ENCODE peak calls at places on chromosomes 2 and 18, in four cellular contexts. P is GM12892, N is sigmoid colon, Y is esophagus squamous epithelium. H is an unnamed sample.

GRCh38 chr2:10544252-10544651 is 96.1 kb upstream of the ODC1 start:
- DNase-seq in P (no peak), N (no peak), Y (no peak), H (no peak)

GRCh38 chr2:200258881-200259576 is 47.5 kb upstream of the SPATS2L start:
- DNase-seq in P (no peak), N (no peak), Y (no peak), H (no peak)

GRCh38 chr2:235668782-235669181 is 174.9 kb downstream of the AGAP1 start:
- DNase-seq in P (no peak), N (no peak), Y (no peak), H (no peak)

GRCh38 chr2:215401896-215402379 is 33.9 kb downstream of the FN1 start:
- DNase-seq in P (no peak), N (no peak), Y (no peak), H (no peak)

GRCh38 chr2:149225446-149225845 is 104.9 kb upstream of the LYPD6 start:
- DNase-seq in P (no peak), N (no peak), Y (no peak), H (no peak)

GRCh38 chr2:108169982-108170625 is 69.7 kb upstream of the SULT1C3 start:
- DNase-seq in P (no peak), N (no peak), Y (no peak), H (no peak)

GRCh38 chr2:173550143-173550542 is 195.5 kb downstream of the CDCA7 start:
- DNase-seq in P (no peak), N (no peak), Y (no peak), H (no peak)

GRCh38 chr2:223732346-223732745 is 105.0 kb downstream of the AP1S3 start:
- DNase-seq in P (no peak), N (no peak), Y (no peak), H (no peak)

GRCh38 chr2:175605599-175605988 is 396.5 kb downstream of the LNPK start:
- DNase-seq in P (no peak), N (no peak), Y (no peak), H (no peak)

GRCh38 chr2:30823452-30823851 is 16.2 kb upstream of the CAPN13 start:
- DNase-seq in P (no peak), N (no peak), Y (no peak), H (no peak)

GRCh38 chr2:201258666-201258999 is 1.7 kb upstream of the CASP8 start:
- DNase-seq in P (no peak), N (no peak), Y (peak), H (no peak)

GRCh38 chr2:151780938-151781337 is 46.7 kb upstream of the NEB start:
- DNase-seq in P (no peak), N (no peak), Y (no peak), H (no peak)

GRCh38 chr2:16661536-16661935 is 4.1 kb downstream of the CYRIA start:
- DNase-seq in P (no peak), N (no peak), Y (no peak), H (no peak)

GRCh38 chr2:233905945-233906344 is 11.2 kb upstream of the TRPM8 start:
- DNase-seq in P (no peak), N (no peak), Y (no peak), H (no peak)

GRCh38 chr2:63432373-63432772 is 155.9 kb downstream of the WDPCP start:
- DNase-seq in P (no peak), N (no peak), Y (no peak), H (no peak)

GRCh38 chr18:63195410-63196159 is 124.0 kb downstream of the BCL2 start:
- DNase-seq in P (no peak), N (no peak), Y (no peak), H (no peak)

GRCh38 chr2:152924722-152925121 is 206.3 kb downstream of the ARL6IP6 start:
- DNase-seq in P (no peak), N (peak), Y (no peak), H (no peak)

GRCh38 chr2:64018715-64019082 is 529 bp downstream of the VPS54 start:
- DNase-seq in P (no peak), N (peak), Y (no peak), H (peak)

GRCh38 chr2:118417417-118418125 is 329.3 kb downstream of the INSIG2 start:
- DNase-seq in P (no peak), N (no peak), Y (no peak), H (no peak)

GRCh38 chr2:85529809-85530208 is 9.2 kb upstream of the MAT2A start:
- DNase-seq in P (no peak), N (no peak), Y (no peak), H (no peak)

GRCh38 chr2:174777334-174777733 is 13.1 kb upstream of the CHRNA1 start:
- DNase-seq in P (no peak), N (no peak), Y (no peak), H (no peak)

GRCh38 chr2:95761556-95761955 is 169.8 kb downstream of the TRIM43 start:
- DNase-seq in P (no peak), N (no peak), Y (no peak), H (no peak)

GRCh38 chr18:32138332-32138731 is 46.7 kb downstream of the RNF138 start:
- DNase-seq in P (no peak), N (no peak), Y (no peak), H (no peak)

GRCh38 chr2:54629914-54630609 is 93.4 kb upstream of the EML6 start:
- DNase-seq in P (no peak), N (no peak), Y (no peak), H (no peak)

GRCh38 chr2:240105982-240106381 is 30.1 kb downstream of the COPS9 start:
- DNase-seq in P (no peak), N (no peak), Y (no peak), H (no peak)

DNA sequence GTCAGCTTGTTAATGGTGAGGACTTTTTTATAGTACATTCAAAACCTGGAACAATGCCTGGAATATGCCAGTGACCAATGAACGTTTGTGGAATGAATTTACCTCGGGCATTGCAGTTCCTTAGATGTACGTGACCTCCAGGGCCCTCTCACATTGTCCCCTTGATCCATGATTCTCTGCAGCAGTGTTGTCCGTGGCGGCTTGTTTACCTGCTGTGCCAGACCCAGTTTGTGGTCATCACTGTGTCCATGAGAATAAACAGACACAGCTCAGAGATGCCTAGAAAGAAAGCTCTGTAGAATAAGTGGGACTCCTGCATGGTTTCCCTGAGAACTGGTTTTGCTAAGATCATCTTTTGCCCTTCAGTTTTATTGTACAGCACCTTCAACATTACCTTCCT is 1132.2 kb downstream of the DPP10 start:
- DNase-seq in P (no peak), N (no peak), Y (no peak), H (no peak)
- TF ChIP-seq POLR2A in P (no peak), N (no peak), Y (no peak), H (no peak)

GRCh38 chr18:111292-112014 is 46.9 kb upstream of the USP14 start:
- DNase-seq in P (peak), N (peak), Y (no peak), H (peak)
- TF ChIP-seq POLR2A in P (no peak), N (no peak), Y (no peak), H (no peak)

DNA sequence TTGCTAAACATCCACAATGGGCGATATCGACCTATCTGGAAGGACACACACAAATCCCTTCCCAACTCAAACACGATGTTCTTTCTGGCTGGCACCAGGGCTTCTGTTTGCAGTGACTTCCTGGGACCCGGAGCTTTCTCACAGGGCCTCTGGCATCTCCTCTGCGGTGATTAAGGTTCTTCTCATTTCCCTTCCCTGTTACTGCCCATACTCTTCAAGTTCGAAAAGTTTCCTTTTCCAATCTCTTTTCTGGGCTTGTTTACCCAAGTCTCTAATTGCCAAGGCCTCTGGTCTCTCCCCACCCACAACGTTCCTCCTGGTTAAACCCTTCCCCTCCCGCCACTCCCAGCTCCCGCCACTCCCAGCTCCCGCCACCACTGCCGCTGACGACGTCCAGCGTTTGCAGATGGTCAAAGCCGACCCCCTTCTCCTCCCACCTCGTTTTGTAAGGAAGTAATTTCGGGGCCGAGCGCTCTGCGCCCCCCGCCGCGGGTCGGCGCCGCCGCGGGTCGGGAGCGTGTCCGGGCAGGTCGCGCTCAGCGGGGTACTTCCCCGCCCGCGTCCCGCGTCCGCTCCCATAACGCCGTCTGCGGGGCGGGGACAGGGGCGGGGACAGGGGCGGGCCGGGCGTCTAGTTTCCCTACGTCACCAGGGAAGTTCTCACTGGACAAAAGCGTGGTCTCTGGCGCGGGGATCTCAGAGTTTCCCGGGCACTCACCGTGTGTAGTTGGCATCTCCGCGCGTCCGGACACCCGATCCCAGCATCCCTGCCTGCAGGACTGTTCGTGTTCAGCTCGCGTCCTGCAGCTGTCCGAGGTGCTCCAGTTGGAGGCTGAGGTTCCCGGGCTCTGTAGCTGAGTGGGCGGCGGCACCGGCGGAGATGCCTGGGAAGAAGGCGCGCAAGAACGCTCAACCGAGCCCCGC is at the start of gene PMAIP1:
- DNase-seq in P (peak), N (peak), Y (peak), H (peak)
- TF ChIP-seq POLR2A in P (peak), N (peak), Y (no peak), H (peak)

DNA sequence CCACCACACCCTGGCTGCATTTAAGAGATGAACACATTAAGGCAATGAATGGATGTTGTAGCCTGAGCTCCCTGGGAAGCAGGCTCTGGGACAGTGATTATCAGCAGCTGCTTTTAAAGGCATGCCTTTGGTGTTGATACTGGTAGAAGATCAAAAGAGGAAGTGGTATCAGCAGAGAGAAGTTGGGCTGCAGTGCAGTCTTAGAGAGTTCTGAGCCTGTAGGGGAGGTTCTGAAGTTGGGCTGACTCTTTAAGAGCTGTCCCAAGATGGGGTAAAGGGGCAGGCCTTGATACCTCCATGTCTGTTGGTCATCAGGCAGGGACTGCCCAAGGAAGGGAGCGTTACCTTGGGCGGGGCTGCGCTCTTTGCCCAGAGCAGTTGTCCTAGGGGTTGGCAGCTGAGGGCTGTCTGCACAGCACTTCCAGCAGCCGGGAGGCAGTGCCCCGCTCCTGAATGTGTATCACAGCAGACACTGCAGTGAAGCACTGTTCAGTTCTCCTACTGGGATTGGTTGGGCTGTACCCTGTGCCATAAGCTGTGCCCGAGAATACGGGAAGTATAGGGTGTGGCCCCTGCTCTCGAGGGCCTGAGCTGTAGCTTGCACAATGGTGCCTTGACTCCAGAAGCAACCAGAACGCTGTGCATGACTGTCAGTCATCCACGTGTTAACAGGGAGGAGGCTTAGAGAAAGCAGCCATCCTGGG is 177.0 kb downstream of the CTIF start:
- DNase-seq in P (no peak), N (no peak), Y (no peak), H (no peak)
- TF ChIP-seq POLR2A in P (no peak), N (no peak), Y (no peak), H (no peak)

DNA sequence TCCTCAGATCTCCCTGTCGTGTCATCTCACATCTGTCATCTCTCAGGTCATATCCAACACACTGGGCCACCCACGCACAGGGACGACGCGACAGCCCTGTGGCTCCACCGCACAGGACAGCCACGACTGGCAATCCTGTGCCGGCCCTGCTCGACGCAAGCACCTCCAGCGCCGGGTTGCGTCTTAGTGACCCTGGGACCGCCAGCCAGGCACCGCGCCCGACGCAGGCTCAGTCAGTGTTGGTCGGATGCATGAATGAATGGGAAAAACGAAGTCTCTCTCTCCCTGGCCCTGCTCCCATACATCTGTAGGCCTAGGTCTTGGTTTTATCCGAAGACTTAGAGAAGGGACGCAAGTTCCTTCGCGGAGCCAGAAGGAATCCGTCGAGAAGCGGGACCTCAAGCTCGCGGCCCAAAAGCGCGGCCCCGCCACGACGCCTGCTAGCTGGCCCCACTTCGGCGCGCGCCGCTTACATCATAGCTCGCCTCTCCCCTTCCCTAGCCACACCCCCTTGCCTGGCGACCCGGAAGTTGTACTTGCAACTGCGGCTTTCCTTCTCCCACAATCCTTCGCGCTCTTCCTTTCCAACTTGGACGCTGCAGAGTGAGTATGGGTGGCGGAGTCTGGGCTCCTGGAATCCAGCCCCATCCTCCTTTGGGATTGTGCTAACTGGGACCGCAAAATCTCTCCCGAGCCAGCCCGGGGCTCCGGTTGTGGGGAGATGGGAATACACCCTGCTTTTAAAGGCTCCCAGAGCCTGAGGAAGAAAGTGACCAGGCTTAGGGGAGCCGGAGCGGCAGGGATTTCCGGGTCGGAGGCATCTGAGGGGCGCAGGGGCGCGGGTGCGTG is at the start of gene RPL31:
- DNase-seq in P (peak), N (peak), Y (peak), H (peak)
- TF ChIP-seq POLR2A in P (peak), N (peak), Y (peak), H (peak)

DNA sequence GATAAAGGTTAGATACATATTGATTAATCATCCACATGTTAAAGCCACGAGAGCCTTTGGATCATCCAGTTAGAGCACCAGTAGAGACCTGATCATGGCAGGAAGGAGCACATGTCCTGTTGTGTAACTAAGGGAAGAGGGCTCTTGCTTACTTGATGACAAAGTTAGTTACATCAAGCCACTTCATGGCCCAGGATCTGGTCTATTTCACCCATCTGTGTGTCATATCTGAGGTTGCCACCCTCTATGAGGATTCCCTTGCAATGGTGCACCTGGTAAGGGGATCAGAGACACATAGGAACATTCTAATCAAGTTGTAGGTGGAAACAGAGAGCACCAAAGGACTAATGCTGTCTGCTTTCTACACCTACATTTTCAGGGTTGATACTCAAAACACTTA is 6.7 kb downstream of the ANKAR start:
- DNase-seq in P (no peak), N (no peak), Y (no peak), H (no peak)
- TF ChIP-seq POLR2A in P (no peak), N (no peak), Y (no peak), H (no peak)

GRCh38 chr2:115161531-115162453 is 719.4 kb downstream of the DPP10 start:
- DNase-seq in P (no peak), N (peak), Y (no peak), H (no peak)
- TF ChIP-seq POLR2A in P (no peak), N (no peak), Y (no peak), H (no peak)

GRCh38 chr2:216502776-216503629 is 4.4 kb downstream of the RPL37A start:
- DNase-seq in P (no peak), N (no peak), Y (no peak), H (no peak)
- TF ChIP-seq POLR2A in P (peak), N (no peak), Y (no peak), H (no peak)

GRCh38 chr18:58069104-58069503 is 25.1 kb downstream of the NEDD4L start:
- DNase-seq in P (no peak), N (no peak), Y (no peak), H (no peak)
- TF ChIP-seq POLR2A in P (no peak), N (no peak), Y (no peak), H (no peak)